ENCODE peak calls at places on chromosomes 1 and 21, in ten cellular contexts. K is erythroblast, D is hypothalamus, L is GM13976, R is GM03348, C is OCI-LY7, Y is cardiac muscle cell, O is GM04503, N is osteocyte, A is lower leg skin. M is an unnamed sample.

GRCh38 chr1:183567584-183567983 is 22.7 kb downstream of the NCF2 start:
- DNase-seq in Y (no peak), C (peak; percentile 21), N (peak; percentile 53), D (no peak), K (peak; percentile 48), O (no peak), A (no peak), R (peak; percentile 24), L (peak; percentile 57), M (no peak)

GRCh38 chr1:41023279-41023990 is 1.9 kb upstream of the SLFNL1 start:
- DNase-seq in O (no peak), K (no peak), C (no peak), N (no peak), A (no peak), D (no peak), L (no peak), Y (no peak), R (peak; percentile 58), M (no peak)

GRCh38 chr21:28342229-28342810 is 650.4 kb downstream of the LTN1 start:
- DNase-seq in D (no peak), A (no peak), N (no peak), Y (no peak), O (no peak), R (peak; percentile 3), C (no peak), L (no peak), K (no peak), M (no peak)

GRCh38 chr1:149844096-149844495 is 55.3 kb upstream of the BOLA1 start:
- DNase-seq in R (peak; percentile 16), Y (no peak), K (no peak), C (peak; percentile 70), O (no peak), A (no peak), D (no peak), L (no peak), N (no peak), M (no peak)

GRCh38 chr1:179828554-179829110 is 49.0 kb downstream of the TOR1AIP2 start:
- DNase-seq in O (no peak), D (no peak), L (no peak), R (no peak), A (peak; percentile 81), K (no peak), N (peak; percentile 77), Y (no peak), C (no peak), M (peak; percentile 82)

GRCh38 chr1:244843148-244843978 is 7.9 kb downstream of the COX20 start:
- DNase-seq in Y (no peak), N (no peak), R (no peak), C (no peak), K (no peak), L (no peak), O (no peak), D (no peak), A (no peak), M (no peak)

GRCh38 chr1:46277658-46278373 is 25.6 kb downstream of the LRRC41 start:
- DNase-seq in A (no peak), C (no peak), R (no peak), L (no peak), N (no peak), D (no peak), Y (no peak), K (peak; percentile 73), O (no peak), M (no peak)

GRCh38 chr1:92411511-92411910 is 75.2 kb downstream of the GFI1 start:
- DNase-seq in R (peak; percentile 84), A (no peak), L (no peak), N (no peak), C (no peak), K (no peak), O (peak; percentile 42), D (no peak), Y (no peak), M (no peak)

GRCh38 chr1:166740668-166741276 is 98.5 kb upstream of the POGK start:
- DNase-seq in N (no peak), A (no peak), K (no peak), L (no peak), D (no peak), O (no peak), R (no peak), Y (no peak), C (no peak), M (no peak)

GRCh38 chr1:224340711-224341384 is 10.9 kb upstream of the NVL start:
- DNase-seq in A (peak; percentile 85), K (peak; percentile 48), Y (no peak), O (no peak), C (no peak), R (no peak), N (no peak), D (peak; percentile 4), L (no peak), M (no peak)

GRCh38 chr1:117815926-117816325 is 113.5 kb downstream of the GDAP2 start:
- DNase-seq in O (no peak), D (no peak), K (no peak), R (no peak), Y (no peak), N (no peak), A (no peak), L (no peak), C (peak; percentile 6), M (no peak)

GRCh38 chr1:226990133-226990716 is 50.1 kb downstream of the COQ8A start:
- DNase-seq in A (no peak), D (no peak), O (no peak), R (no peak), K (peak; percentile 75), L (peak; percentile 64), N (no peak), C (no peak), Y (no peak), M (no peak)

GRCh38 chr21:42696026-42696380 is 42.6 kb downstream of the PDE9A start:
- DNase-seq in L (no peak), N (no peak), D (no peak), O (no peak), A (no peak), K (no peak), Y (no peak), C (no peak), R (no peak), M (peak; percentile 62)

GRCh38 chr21:23792300-23792699 is 1815.0 kb downstream of the MRPL39 start:
- DNase-seq in L (no peak), K (no peak), R (no peak), C (no peak), O (no peak), D (no peak), A (no peak), N (no peak), Y (no peak), M (no peak)

GRCh38 chr1:82962658-82963057 is 1036.3 kb downstream of the TTLL7 start:
- DNase-seq in K (no peak), O (no peak), A (no peak), Y (no peak), L (no peak), N (no peak), C (no peak), R (no peak), D (no peak), M (no peak)